ENCODE peak calls at places on chromosomes 3 and 15, in seven cellular contexts. W is breast epithelium, Q is stomach, R is heart right ventricle, E is Panc1, Y is right cardiac atrium, V is WERI-Rb-1. L is an unnamed sample. For H3K9me3, the result is how much of the 10 kb centered on the place peaks cover.

GRCh38 chr3:8938021-8938420 is 25.3 kb downstream of the RAD18 start:
- DNase-seq in W (no peak), Q (no peak), R (no peak), E (no peak), Y (no peak), V (no peak), L (no peak)

GRCh38 chr15:84702961-84703482 is 12.9 kb downstream of the SEC11A start:
- DNase-seq in W (peak), Q (peak), R (peak), E (no peak), Y (peak), V (no peak), L (no peak)

GRCh38 chr3:154758109-154758868 is 321.8 kb upstream of the MME start:
- DNase-seq in W (no peak), Q (no peak), R (no peak), E (no peak), Y (no peak), V (no peak), L (no peak)

GRCh38 chr15:76330281-76330680 is 6.3 kb upstream of the ISL2 start:
- DNase-seq in W (no peak), Q (peak), R (peak), E (no peak), Y (peak), V (peak), L (peak)

GRCh38 chr3:60081381-60082095 is 1031.7 kb upstream of the CFAP20DC start:
- DNase-seq in W (no peak), Q (no peak), R (no peak), E (no peak), Y (no peak), V (no peak), L (no peak)

GRCh38 chr3:109023656-109024254 is 70.1 kb upstream of the GUCA1C start:
- DNase-seq in W (no peak), Q (peak), R (no peak), E (no peak), Y (peak), V (peak), L (peak)

GRCh38 chr15:101808201-101808600 is 3.8 kb upstream of the OR4F15 start:
- DNase-seq in W (no peak), Q (no peak), R (no peak), E (no peak), Y (no peak), V (no peak), L (no peak)

GRCh38 chr3:143358155-143358792 is 238.7 kb downstream of the CHST2 start:
- DNase-seq in W (no peak), Q (no peak), R (no peak), E (no peak), Y (no peak), V (no peak), L (no peak)

GRCh38 chr15:60592386-60593339 is 113.7 kb upstream of the ICE2 start:
- DNase-seq in W (peak), Q (peak), R (peak), E (no peak), Y (peak), V (peak), L (peak)

GRCh38 chr3:13575459-13576061 is 26.6 kb downstream of the FBLN2 start:
- DNase-seq in W (no peak), Q (no peak), R (no peak), E (no peak), Y (peak), V (no peak), L (peak)

GRCh38 chr3:102830415-102830814 is 395.6 kb downstream of the ZPLD1 start:
- DNase-seq in W (no peak), Q (no peak), R (no peak), E (no peak), Y (no peak), V (no peak), L (no peak)

GRCh38 chr3:51734572-51734907 is 27.7 kb downstream of the GRM2 start:
- DNase-seq in W (no peak), Q (no peak), R (no peak), E (no peak), Y (no peak), V (no peak), L (no peak)

GRCh38 chr3:196654691-196655090 is 15.2 kb downstream of the NRROS start:
- DNase-seq in W (no peak), Q (no peak), R (no peak), E (no peak), Y (no peak), V (no peak), L (no peak)

GRCh38 chr3:78907367-78907766 is 860.4 kb downstream of the ROBO1 start:
- DNase-seq in W (no peak), Q (no peak), R (no peak), E (no peak), Y (no peak), V (no peak), L (no peak)

GRCh38 chr15:88908123-88908522 is 5.1 kb downstream of the MFGE8 start:
- DNase-seq in W (no peak), Q (no peak), R (no peak), E (no peak), Y (no peak), V (no peak), L (no peak)

GRCh38 chr3:97793415-97794019 is 28.3 kb upstream of the CRYBG3 start:
- DNase-seq in W (no peak), Q (no peak), R (no peak), E (peak), Y (no peak), V (no peak), L (no peak)

GRCh38 chr15:41944313-41944940 is 27.9 kb downstream of the EHD4 start:
- DNase-seq in W (peak), Q (no peak), R (no peak), E (no peak), Y (peak), V (no peak), L (peak)

GRCh38 chr3:102488316-102488715 is 53.5 kb downstream of the ZPLD1 start:
- DNase-seq in W (no peak), Q (no peak), R (no peak), E (no peak), Y (no peak), V (no peak), L (no peak)

GRCh38 chr3:52685285-52685704 is 418 bp downstream of the PBRM1 start:
- DNase-seq in W (peak), Q (peak), R (peak), E (no peak), Y (peak), V (peak), L (peak)

GRCh38 chr3:66322436-66322835 is 101.6 kb downstream of the SLC25A26 start:
- DNase-seq in W (no peak), Q (no peak), R (no peak), E (no peak), Y (no peak), V (no peak), L (no peak)

GRCh38 chr15:65829150-65829764 is 37.2 kb upstream of the DENND4A start:
- DNase-seq in W (no peak), Q (no peak), R (no peak), E (no peak), Y (no peak), V (peak), L (peak)

GRCh38 chr15:84653584-84653909 is 536 bp downstream of the WDR73 start:
- DNase-seq in W (no peak), Q (no peak), R (no peak), E (no peak), Y (no peak), V (no peak), L (no peak)

GRCh38 chr3:172069473-172069872 is 30.1 kb downstream of the FNDC3B start:
- DNase-seq in W (no peak), Q (no peak), R (no peak), E (no peak), Y (no peak), V (no peak), L (no peak)

GRCh38 chr3:54827766-54828165 is 100.1 kb downstream of the LRTM1 start:
- DNase-seq in W (no peak), Q (no peak), R (no peak), E (no peak), Y (no peak), V (no peak), L (no peak)

GRCh38 chr15:77673801-77674317 is 41.1 kb upstream of the LINGO1 start:
- DNase-seq in W (no peak), Q (no peak), R (no peak), E (no peak), Y (no peak), V (no peak), L (no peak)

GRCh38 chr15:77672110-77672509 is 39.4 kb upstream of the LINGO1 start:
- DNase-seq in W (no peak), Q (no peak), R (no peak), E (no peak), Y (no peak), V (no peak), L (no peak)

GRCh38 chr15:77671274-77672056 is 38.8 kb upstream of the LINGO1 start:
- DNase-seq in W (no peak), Q (no peak), R (no peak), E (no peak), Y (peak), V (no peak), L (no peak)

GRCh38 chr15:77667835-77668234 is 35.1 kb upstream of the LINGO1 start:
- DNase-seq in W (no peak), Q (no peak), R (no peak), E (no peak), Y (no peak), V (no peak), L (no peak)

DNA sequence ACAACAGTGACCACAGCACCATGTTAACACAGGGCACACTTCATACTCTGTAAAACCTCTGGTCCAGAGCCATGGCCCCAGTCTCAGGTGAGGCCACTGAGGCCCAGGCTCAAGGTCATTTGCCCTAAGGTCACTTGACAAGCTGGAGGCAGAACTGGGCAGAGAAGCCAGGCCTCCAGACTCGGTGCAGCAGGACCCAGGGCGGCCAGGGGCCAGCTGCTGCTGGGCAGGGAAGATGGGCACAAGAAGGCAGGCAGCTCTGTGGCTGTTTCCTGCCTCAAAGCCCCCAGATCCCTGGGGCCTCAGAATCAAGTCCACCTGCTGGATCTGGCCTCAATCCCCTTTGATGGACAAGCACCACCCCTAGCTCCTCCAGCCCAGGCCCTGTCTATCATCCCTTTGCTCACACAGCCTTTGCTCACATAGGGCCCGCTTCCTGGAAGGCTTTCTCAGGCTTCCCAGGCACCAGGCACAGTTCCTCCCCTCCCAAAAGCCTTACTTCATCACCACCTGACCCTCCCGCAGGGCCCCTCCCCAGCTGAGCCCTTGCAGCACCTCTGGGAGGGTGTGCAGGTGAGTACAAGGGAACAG is 37.9 kb upstream of the LINGO1 start:
- DNase-seq in W (no peak), Q (no peak), R (no peak), E (no peak), Y (no peak), V (peak), L (no peak)
- H3K27ac ChIP-seq in W (no peak), Q (no peak), R (no peak), E (no peak), Y (no peak), V (peak), L (peak)

GRCh38 chr3:100082724-100083123 is 31.6 kb downstream of the FILIP1L start:
- DNase-seq in W (no peak), Q (no peak), R (no peak), E (no peak), Y (no peak), V (no peak), L (no peak)
- H3K4me3 ChIP-seq in W (no peak), Q (no peak), R (no peak), E (no peak), Y (no peak), V (no peak), L (no peak)

GRCh38 chr15:71821547-71822129 is 11.3 kb downstream of the NR2E3 start:
- DNase-seq in W (no peak), Q (no peak), R (no peak), E (no peak), Y (no peak), V (no peak), L (no peak)
- H3K9me3 ChIP-seq in W (under half), Q (under half), R (half or more), E (under half), Y (under half), V (under half), L (under half)

DNA sequence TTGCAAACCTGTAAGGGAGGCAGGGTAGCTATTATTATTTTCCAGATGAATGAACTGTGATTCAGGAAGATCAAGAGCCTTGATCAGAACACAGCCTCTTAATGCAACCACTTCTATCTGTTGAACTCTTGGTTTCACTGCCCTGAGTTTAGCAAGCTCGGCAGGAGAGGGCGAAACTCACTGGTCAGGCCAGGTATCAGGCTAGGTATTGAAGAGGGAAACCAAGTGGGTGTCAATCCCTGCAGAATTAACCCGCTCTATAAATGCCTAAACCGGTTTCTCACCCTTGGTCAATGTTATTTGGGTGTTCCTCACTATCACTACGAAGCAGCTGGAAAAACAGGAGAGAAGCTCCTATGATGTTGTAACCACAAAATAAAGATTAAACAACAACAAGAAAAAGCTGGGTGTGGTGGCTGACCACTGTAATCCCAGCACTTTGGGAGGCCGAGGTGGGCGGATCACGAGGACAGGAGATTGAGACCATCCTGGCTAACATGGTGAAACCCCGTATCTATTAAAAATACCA is 23.8 kb downstream of the LIPH start:
- DNase-seq in W (no peak), Q (no peak), R (no peak), E (no peak), Y (no peak), V (no peak), L (no peak)
- H3K27ac ChIP-seq in W (no peak), Q (no peak), R (no peak), E (no peak), Y (no peak), V (no peak), L (no peak)

DNA sequence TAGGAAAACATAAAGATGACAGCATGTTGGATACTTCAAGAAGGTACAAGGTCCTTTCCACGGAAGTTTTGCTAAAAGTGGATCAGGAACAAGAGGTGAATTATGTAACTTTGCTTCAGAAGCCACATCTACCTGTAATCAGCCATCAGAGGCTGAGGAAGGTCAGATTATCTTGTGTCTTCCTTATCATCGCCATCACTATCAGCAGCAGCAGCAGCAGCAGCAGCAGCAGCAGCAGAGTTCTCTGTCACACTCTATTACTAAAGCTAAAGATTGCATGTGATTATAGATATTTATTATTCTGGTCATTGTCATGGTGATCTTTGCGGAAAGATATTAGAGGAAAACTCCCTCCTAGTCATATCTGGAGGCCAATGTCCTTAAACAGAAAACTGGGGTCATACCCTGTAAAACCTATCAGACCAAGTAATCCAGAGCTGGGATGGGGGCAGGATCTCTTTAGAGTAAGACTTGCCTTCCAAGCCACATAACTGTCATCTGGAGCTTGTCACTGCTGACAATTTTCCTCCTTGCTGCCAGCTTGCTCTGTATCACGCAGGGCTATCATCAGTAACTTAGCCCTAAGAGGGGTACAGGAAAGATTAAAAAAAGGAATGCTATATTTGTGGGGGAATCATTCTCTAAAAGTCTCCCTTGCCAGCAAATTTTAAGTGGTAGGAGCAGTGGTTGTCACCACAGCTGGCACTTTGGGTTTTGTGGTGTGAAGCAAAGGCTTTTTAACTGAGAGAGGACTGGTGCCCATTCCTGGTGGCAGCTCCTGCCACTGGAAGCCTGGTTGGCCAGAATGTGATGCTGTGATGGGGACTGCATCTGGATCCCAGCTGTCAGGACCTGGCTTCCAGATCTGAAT is 130.9 kb upstream of the RASGRP1 start:
- DNase-seq in W (no peak), Q (no peak), R (peak), E (no peak), Y (no peak), V (no peak), L (no peak)
- H3K4me3 ChIP-seq in W (no peak), Q (no peak), R (no peak), E (no peak), Y (no peak), V (no peak), L (no peak)

GRCh38 chr3:184743248-184743647 is 31.4 kb upstream of the MAGEF1 start:
- DNase-seq in W (no peak), Q (no peak), R (no peak), E (no peak), Y (no peak), V (no peak), L (no peak)

GRCh38 chr3:184746131-184747120 is 34.6 kb upstream of the MAGEF1 start:
- DNase-seq in W (no peak), Q (peak), R (no peak), E (no peak), Y (no peak), V (no peak), L (peak)

GRCh38 chr3:184742676-184743135 is 30.8 kb upstream of the MAGEF1 start:
- DNase-seq in W (no peak), Q (peak), R (no peak), E (no peak), Y (no peak), V (peak), L (peak)

GRCh38 chr3:184748219-184749135 is 36.6 kb upstream of the MAGEF1 start:
- DNase-seq in W (no peak), Q (peak), R (no peak), E (peak), Y (no peak), V (peak), L (peak)

DNA sequence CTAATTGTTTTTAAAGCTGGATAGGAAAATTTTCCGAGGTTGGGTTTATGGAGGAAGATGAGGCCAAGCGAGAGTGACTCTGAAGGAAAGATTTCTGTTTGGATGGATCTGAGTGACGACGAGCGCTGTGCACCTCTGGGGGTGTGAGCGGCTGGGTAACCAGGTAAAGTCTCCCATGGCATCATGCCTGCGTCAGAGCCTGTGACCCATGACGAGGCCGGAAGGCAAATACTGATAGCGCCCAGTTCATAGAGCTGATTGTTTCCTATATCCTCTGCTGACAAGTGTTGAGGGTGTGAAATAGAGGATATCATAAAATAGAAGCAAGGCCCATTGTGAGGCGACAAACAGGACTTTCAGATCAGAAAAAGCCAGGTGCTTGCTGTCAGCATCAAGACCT is 33.7 kb upstream of the MAGEF1 start:
- DNase-seq in W (no peak), Q (peak), R (no peak), E (no peak), Y (no peak), V (no peak), L (peak)
- H3K9me3 ChIP-seq in W (under half), Q (under half), R (under half), E (under half), Y (under half), V (under half), L (under half)